ENCODE peak calls at places on chromosome 1, in four cellular contexts. R, U, F and T are unnamed samples.
A peak's percentile ranks its signal among the peaks of the same experiment; 100 is the strongest.

GRCh38 chr1:56147459-56147858 is 431.9 kb downstream of the PLPP3 start:
- DNase-seq in F (no peak), U (no peak), R (no peak), T (no peak)

GRCh38 chr1:172547071-172547470 is 14.1 kb downstream of the SUCO start:
- DNase-seq in F (no peak), R (no peak), U (no peak), T (no peak)

GRCh38 chr1:59150537-59151386 is 146.1 kb upstream of the FGGY start:
- DNase-seq in F (peak; percentile 95), R (peak; percentile 87), U (no peak), T (peak; percentile 99)

GRCh38 chr1:225754940-225755635 is 22.5 kb upstream of the SRP9 start:
- DNase-seq in F (peak; percentile 42), U (no peak), R (no peak), T (peak; percentile 78)

GRCh38 chr1:74689800-74690696 is 16.5 kb upstream of the ERICH3 start:
- DNase-seq in U (peak; percentile 70), R (peak; percentile 22), F (peak; percentile 45), T (no peak)

GRCh38 chr1:15345711-15346355 is 63.9 kb upstream of the EFHD2 start:
- DNase-seq in F (no peak), R (peak; percentile 72), U (no peak), T (no peak)

GRCh38 chr1:76294470-76295194 is 220.1 kb downstream of the ST6GALNAC3 start:
- DNase-seq in R (no peak), F (no peak), U (no peak), T (no peak)

GRCh38 chr1:23400324-23401110 is 24.0 kb downstream of the TCEA3 start:
- DNase-seq in U (no peak), R (peak; percentile 66), F (peak; percentile 55), T (no peak)

GRCh38 chr1:56284933-56285332 is 294.4 kb downstream of the PLPP3 start:
- DNase-seq in R (no peak), U (no peak), F (peak; percentile 48), T (peak; percentile 77)

GRCh38 chr1:182662121-182662890 is 22.1 kb downstream of the RGS8 start:
- DNase-seq in R (no peak), U (no peak), F (no peak), T (no peak)

GRCh38 chr1:22728751-22729399 is 18.2 kb downstream of the EPHB2 start:
- DNase-seq in U (no peak), R (no peak), F (no peak), T (no peak)

GRCh38 chr1:187336769-187337168 is 508.0 kb downstream of the PLA2G4A start:
- DNase-seq in U (no peak), R (no peak), F (no peak), T (no peak)

GRCh38 chr1:56216173-56216572 is 363.2 kb downstream of the PLPP3 start:
- DNase-seq in F (no peak), U (no peak), R (peak; percentile 26), T (peak; percentile 42)

GRCh38 chr1:152626688-152627087 is 3.8 kb upstream of the LCE3A start:
- DNase-seq in U (no peak), F (no peak), R (no peak), T (no peak)

DNA sequence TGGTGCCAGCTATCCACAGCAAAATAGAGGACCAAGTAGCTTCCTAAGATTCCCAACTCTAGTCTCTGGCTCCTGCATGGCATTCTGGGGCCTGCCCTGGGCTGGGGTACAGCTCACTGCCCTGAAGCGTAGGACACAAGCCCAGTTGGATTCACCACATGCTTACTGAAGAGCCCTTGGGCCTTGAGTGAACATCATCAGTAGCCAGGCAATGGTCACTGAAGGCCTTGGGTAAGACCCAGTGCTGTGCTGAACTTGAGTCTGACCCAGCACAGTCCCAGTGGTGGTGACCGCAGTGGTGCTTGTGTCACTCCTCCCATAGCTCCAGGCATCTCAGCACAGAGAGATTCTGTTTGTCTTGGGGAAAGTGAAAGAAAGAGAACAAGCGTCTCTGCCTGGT is 7.7 kb upstream of the LCE3A start:
- DNase-seq in F (no peak), U (no peak), R (no peak), T (no peak)
- H3K4me3 ChIP-seq in F (no peak overlapping the region), U (no peak overlapping the region), R (no peak overlapping the region), T (no peak overlapping the region)

DNA sequence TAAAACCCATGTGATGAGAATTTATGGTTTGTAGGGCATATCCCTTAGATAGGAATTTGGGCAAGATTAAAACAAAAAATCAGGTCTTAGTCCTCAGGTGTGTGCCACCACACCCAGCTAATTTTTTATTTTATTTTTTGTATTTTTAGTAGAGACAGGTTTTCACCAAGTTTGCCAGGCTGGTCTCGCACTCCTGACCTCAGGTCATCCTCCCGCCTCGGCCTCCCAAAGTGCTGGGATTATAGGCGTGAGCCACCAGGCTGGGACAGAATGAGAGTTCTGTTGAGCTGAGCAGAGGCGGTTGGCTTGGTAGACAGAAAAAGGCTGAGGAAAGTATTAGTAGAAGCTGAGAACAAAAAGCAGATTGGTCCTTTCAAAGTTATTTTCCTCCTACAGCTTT is 43.8 kb upstream of the EDARADD start:
- DNase-seq in U (no peak), F (no peak), R (no peak), T (no peak)
- H3K36me3 ChIP-seq in U (no peaks in the 10 kb centered on the region), F (no peaks in the 10 kb centered on the region), R (no peaks in the 10 kb centered on the region), T (no peaks in the 10 kb centered on the region)

GRCh38 chr1:47432071-47433036 is 5.5 kb upstream of the FOXD2 start:
- DNase-seq in R (peak; percentile 80), U (no peak), F (peak; percentile 49), T (no peak)
- H3K4me3 ChIP-seq in R (peak overlapping the region; percentile 8), U (peak overlapping the region; percentile 9), F (no peak overlapping the region), T (no peak overlapping the region)

DNA sequence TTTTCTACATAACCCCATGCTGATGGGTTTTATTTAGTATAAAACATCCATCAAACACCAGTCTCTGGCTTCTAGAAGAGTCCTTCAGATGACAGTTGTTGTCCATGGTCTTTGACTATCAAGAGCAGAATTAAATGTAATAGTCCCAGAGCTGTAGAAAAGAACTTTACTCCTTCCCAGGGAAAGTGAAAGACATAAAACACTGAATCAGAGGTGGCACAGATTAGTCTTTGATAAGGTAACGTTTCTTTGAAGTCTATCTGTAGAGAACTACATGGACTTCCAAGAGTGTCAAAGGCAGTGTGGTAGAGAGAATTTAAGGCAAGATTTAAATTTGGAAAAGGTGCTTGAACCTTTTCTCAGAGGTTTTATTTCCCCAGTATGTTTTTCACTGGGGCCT is 21.9 kb downstream of the SYNC start:
- DNase-seq in U (no peak), F (no peak), R (no peak), T (no peak)
- H3K36me3 ChIP-seq in U (peaks cover 21% of the 10 kb centered on the region), F (no peaks in the 10 kb centered on the region), R (peaks cover 71% of the 10 kb centered on the region), T (peaks cover 7% of the 10 kb centered on the region)

GRCh38 chr1:206502813-206503212 is 4.5 kb upstream of the RASSF5 start:
- DNase-seq in R (no peak), F (no peak), U (no peak), T (no peak)

GRCh38 chr1:206504363-206504713 is 3.0 kb upstream of the RASSF5 start:
- DNase-seq in F (no peak), U (no peak), R (no peak), T (no peak)

GRCh38 chr1:206501881-206502280 is 5.5 kb upstream of the RASSF5 start:
- DNase-seq in U (no peak), R (no peak), F (no peak), T (no peak)

GRCh38 chr1:206502403-206502802 is 4.9 kb upstream of the RASSF5 start:
- DNase-seq in F (no peak), R (no peak), U (no peak), T (no peak)

DNA sequence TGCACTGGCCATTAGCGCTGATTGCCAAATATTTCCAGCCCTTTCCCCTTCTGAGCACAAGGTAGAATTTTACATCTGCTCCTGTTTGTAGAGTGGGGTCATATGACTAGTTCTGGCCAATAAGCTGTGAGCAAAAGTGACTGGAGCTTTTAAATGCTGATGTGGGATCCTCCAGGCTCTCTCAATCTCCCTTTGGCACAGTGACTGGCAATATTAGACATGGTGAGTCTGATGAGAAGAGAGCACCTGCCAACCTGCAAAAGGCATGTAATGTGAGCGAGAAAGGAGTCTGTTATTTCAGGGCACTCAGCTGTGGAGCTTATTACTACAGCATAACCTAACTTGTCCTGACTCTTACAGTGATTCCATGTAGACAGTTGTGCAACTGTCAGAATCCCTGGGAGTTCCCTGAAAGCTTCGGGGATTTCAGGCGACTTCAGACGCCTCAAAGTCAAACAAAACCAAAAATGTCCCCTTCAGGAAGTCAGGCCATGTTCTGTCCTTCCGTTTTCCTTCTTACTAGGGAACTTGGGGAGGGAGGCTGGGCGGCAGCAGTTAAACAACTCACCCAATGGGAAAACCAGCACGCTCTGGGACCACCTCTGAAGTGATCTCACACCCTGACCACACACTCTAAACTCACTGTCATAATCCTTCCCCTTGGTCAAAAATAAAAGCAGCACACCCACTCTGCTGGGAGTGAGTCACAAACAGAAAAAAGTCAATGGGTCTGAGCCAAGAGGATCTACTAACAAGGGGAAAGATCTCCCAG is 3.6 kb upstream of the RASSF5 start:
- DNase-seq in U (no peak), R (peak; percentile 76), F (peak; percentile 67), T (peak; percentile 88)
- H3K4me3 ChIP-seq in U (no peak overlapping the region), R (no peak overlapping the region), F (no peak overlapping the region), T (no peak overlapping the region)

GRCh38 chr1:179340915-179341314 is 24.9 kb upstream of the AXDND1 start:
- DNase-seq in F (no peak), U (no peak), R (no peak), T (no peak)
- H3K36me3 ChIP-seq in F (no peaks in the 10 kb centered on the region), U (no peaks in the 10 kb centered on the region), R (peaks cover 28% of the 10 kb centered on the region), T (peaks cover 4% of the 10 kb centered on the region)

GRCh38 chr1:46453449-46453848 is 36.2 kb upstream of the DMBX1 start:
- DNase-seq in R (no peak), F (no peak), U (no peak), T (no peak)
- H3K4me3 ChIP-seq in R (no peak overlapping the region), F (no peak overlapping the region), U (no peak overlapping the region), T (no peak overlapping the region)

GRCh38 chr1:94550800-94551241 is 9.3 kb upstream of the F3 start:
- DNase-seq in F (no peak), U (no peak), R (no peak), T (no peak)
- H3K36me3 ChIP-seq in F (no peaks in the 10 kb centered on the region), U (no peaks in the 10 kb centered on the region), R (no peaks in the 10 kb centered on the region), T (no peaks in the 10 kb centered on the region)

GRCh38 chr1:118077331-118078055 is 107.5 kb downstream of the SPAG17 start:
- DNase-seq in U (peak; percentile 22), R (no peak), F (no peak), T (no peak)

GRCh38 chr1:118084400-118084799 is 100.6 kb downstream of the SPAG17 start:
- DNase-seq in F (no peak), R (no peak), U (no peak), T (no peak)

GRCh38 chr1:118082984-118083383 is 102.0 kb downstream of the SPAG17 start:
- DNase-seq in F (no peak), R (no peak), U (no peak), T (no peak)

GRCh38 chr1:118085365-118085764 is 99.7 kb downstream of the SPAG17 start:
- DNase-seq in R (no peak), U (no peak), F (no peak), T (no peak)

DNA sequence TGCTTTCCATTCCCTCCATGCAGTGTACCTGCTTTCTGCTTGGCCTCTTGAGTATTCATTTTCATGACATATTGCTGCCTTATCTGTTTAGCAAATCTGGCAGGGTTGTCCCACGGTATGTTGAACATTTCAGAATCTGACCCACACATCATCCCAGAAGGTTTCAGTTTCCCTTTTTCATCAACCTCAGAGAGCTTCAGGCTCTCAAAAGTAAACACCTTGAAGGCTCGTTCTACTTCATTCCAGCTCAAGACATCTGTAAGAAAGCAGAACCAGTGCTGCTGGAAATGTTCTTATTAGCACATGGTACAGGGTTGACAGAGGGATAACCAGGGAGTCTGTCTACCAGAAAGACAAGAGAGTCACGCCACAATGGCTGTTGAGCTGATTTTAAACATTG is 103.6 kb downstream of the SPAG17 start:
- DNase-seq in F (no peak), U (no peak), R (no peak), T (no peak)
- H3K4me3 ChIP-seq in F (no peak overlapping the region), U (no peak overlapping the region), R (no peak overlapping the region), T (no peak overlapping the region)